ENCODE peak calls at places on chromosomes 12 and 14, in ten cellular contexts. R is NCI-H1417; K is epithelial cell of esophagus; H is smooth muscle cell of the brain vasculature; C is activated CD4-positive, alpha-beta T cell treated with anti-CD3 and anti-CD28 coated beads, Interleukin-2, amount 50 U/mL, for 48 hours; B is T47D; V is stimulated activated CD4-positive, alpha-beta T cell treated with anti-CD3 and anti-CD28 coated beads, Interleukin-4, amount 100 ng/mL, for 48 hours; S is activated T-helper 1 cell treated with anti-CD3 and anti-CD28 coated beads, Interleukin-2, amount 50 U/mL, for 16 hours; X is CD8-positive, alpha-beta T cell; L is activated CD4-positive, CD25-positive, alpha-beta regulatory T cell. P is an unnamed sample.

GRCh38 chr14:21408152-21408551 is 24.3 kb upstream of the SUPT16H start:
- DNase-seq in R (no peak), K (peak), H (no peak), C (no peak), B (no peak), V (no peak), S (no peak), X (no peak), L (no peak), P (no peak)

GRCh38 chr14:35287481-35288013 is 4.6 kb upstream of the PSMA6 start:
- DNase-seq in R (no peak), K (peak), H (no peak), C (peak), B (no peak), V (peak), S (peak), X (no peak), L (no peak), P (no peak)

GRCh38 chr12:103505371-103506236 is 9.8 kb upstream of the C12orf42 start:
- DNase-seq in R (no peak), K (peak), H (no peak), C (peak), B (no peak), V (peak), S (no peak), X (no peak), L (no peak), P (peak)

GRCh38 chr12:6541371-6542165 is 7.3 kb downstream of the GAPDH start:
- DNase-seq in R (no peak), K (no peak), H (no peak), C (no peak), B (no peak), V (no peak), S (no peak), X (no peak), L (no peak), P (no peak)

GRCh38 chr12:120100630-120101029 is 15.9 kb downstream of the RAB35 start:
- DNase-seq in R (no peak), K (no peak), H (no peak), C (no peak), B (no peak), V (no peak), S (no peak), X (no peak), L (no peak), P (no peak)

GRCh38 chr14:91545946-91546716 is 36.0 kb upstream of the PPP4R3A start:
- DNase-seq in R (no peak), K (peak), H (no peak), C (no peak), B (no peak), V (no peak), S (no peak), X (no peak), L (no peak), P (no peak)

GRCh38 chr14:75223664-75224154 is 47.3 kb upstream of the TMED10 start:
- DNase-seq in R (peak), K (no peak), H (no peak), C (no peak), B (no peak), V (no peak), S (no peak), X (no peak), L (no peak), P (no peak)

GRCh38 chr14:74395094-74395493 is 30.9 kb downstream of the SYNDIG1L start:
- DNase-seq in R (no peak), K (no peak), H (no peak), C (no peak), B (no peak), V (no peak), S (no peak), X (no peak), L (no peak), P (no peak)

GRCh38 chr12:106766393-106766826 is 8.1 kb upstream of the RIC8B start:
- DNase-seq in R (no peak), K (no peak), H (no peak), C (no peak), B (no peak), V (no peak), S (no peak), X (no peak), L (no peak), P (no peak)

GRCh38 chr12:22787557-22787956 is 162.6 kb downstream of the ETNK1 start:
- DNase-seq in R (no peak), K (no peak), H (no peak), C (no peak), B (no peak), V (no peak), S (no peak), X (no peak), L (no peak), P (no peak)

GRCh38 chr12:76764856-76765255 is 941 bp downstream of the ZDHHC17 start:
- DNase-seq in R (peak), K (peak), H (no peak), C (no peak), B (no peak), V (no peak), S (no peak), X (no peak), L (no peak), P (no peak)

GRCh38 chr12:120101182-120101581 is 15.4 kb downstream of the RAB35 start:
- DNase-seq in R (no peak), K (no peak), H (no peak), C (no peak), B (no peak), V (no peak), S (no peak), X (no peak), L (no peak), P (peak)

GRCh38 chr12:124398578-124399227 is 103.8 kb downstream of the RFLNA start:
- DNase-seq in R (no peak), K (no peak), H (no peak), C (no peak), B (no peak), V (no peak), S (no peak), X (no peak), L (no peak), P (no peak)

GRCh38 chr14:21498540-21499526 is 12.3 kb downstream of the METTL3 start:
- DNase-seq in R (peak), K (peak), H (peak), C (no peak), B (peak), V (no peak), S (no peak), X (no peak), L (no peak), P (peak)

GRCh38 chr14:65359503-65359902 is 53.0 kb upstream of the FUT8 start:
- DNase-seq in R (no peak), K (peak), H (no peak), C (no peak), B (no peak), V (no peak), S (no peak), X (no peak), L (no peak), P (no peak)

GRCh38 chr14:50452979-50453705 is 56.5 kb upstream of the CDKL1 start:
- DNase-seq in R (no peak), K (peak), H (no peak), C (no peak), B (no peak), V (no peak), S (no peak), X (no peak), L (no peak), P (no peak)

P was measured in immature natural killer cell.